ENCODE peak calls at places on chromosomes 4 and X, in four cellular contexts. B is K562, F is SK-N-SH, G is HepG2. T is an unnamed sample.

GRCh38 chrX:44459501-44459900 is 83.2 kb downstream of the FUNDC1 start:
- DNase-seq in B (no peak), F (no peak), G (peak), T (no peak)

GRCh38 chr4:125187621-125188176 is 127.1 kb upstream of the FAT4 start:
- DNase-seq in B (no peak), F (no peak), G (no peak), T (no peak)

GRCh38 chrX:132751043-132751690 is 207.3 kb downstream of the HS6ST2 start:
- DNase-seq in B (no peak), F (no peak), G (no peak), T (peak)

GRCh38 chr4:168734703-168735688 is 238.1 kb downstream of the PALLD start:
- DNase-seq in B (no peak), F (no peak), G (no peak), T (no peak)

GRCh38 chr4:39319678-39320077 is 46.5 kb downstream of the RFC1 start:
- DNase-seq in B (no peak), F (peak), G (peak), T (no peak)

GRCh38 chr4:81454498-81454897 is 17.2 kb downstream of the RASGEF1B start:
- DNase-seq in B (no peak), F (no peak), G (no peak), T (no peak)

GRCh38 chrX:13898084-13898483 is 81.2 kb upstream of the GPM6B start:
- DNase-seq in B (no peak), F (peak), G (no peak), T (peak)

GRCh38 chr4:37383579-37384229 is 139.2 kb downstream of the NWD2 start:
- DNase-seq in B (peak), F (peak), G (peak), T (no peak)

GRCh38 chrX:20280938-20281337 is 14.2 kb upstream of the RPS6KA3 start:
- DNase-seq in B (no peak), F (no peak), G (no peak), T (no peak)

GRCh38 chrX:15233416-15234015 is 36.4 kb downstream of the ASB9 start:
- DNase-seq in B (no peak), F (no peak), G (no peak), T (no peak)

GRCh38 chrX:2145672-2146412 is 354.9 kb downstream of the DHRSX start:
- DNase-seq in B (no peak), F (no peak), G (no peak), T (no peak)

GRCh38 chr4:172543249-172543648 is 625.4 kb upstream of the GALNT7 start:
- DNase-seq in B (no peak), F (no peak), G (no peak), T (no peak)

GRCh38 chr4:24690436-24690835 is 104.9 kb upstream of the SOD3 start:
- DNase-seq in B (no peak), F (no peak), G (no peak), T (no peak)

GRCh38 chr4:138758876-138759275 is 256.7 kb upstream of the NOCT start:
- DNase-seq in B (no peak), F (no peak), G (no peak), T (no peak)

GRCh38 chr4:183857040-183857439 is 48.1 kb upstream of the STOX2 start:
- DNase-seq in B (no peak), F (no peak), G (no peak), T (no peak)

GRCh38 chr4:6011686-6012085 is 6.5 kb downstream of the C4orf50 start:
- DNase-seq in B (no peak), F (peak), G (no peak), T (no peak)

GRCh38 chr4:137454767-137455166 is 77.5 kb downstream of the PCDH18 start:
- DNase-seq in B (no peak), F (no peak), G (no peak), T (no peak)

GRCh38 chr4:154640999-154641398 is 28.5 kb upstream of the FGG start:
- DNase-seq in B (no peak), F (no peak), G (no peak), T (no peak)

GRCh38 chrX:17632942-17633341 is 104.4 kb upstream of the SCML1 start:
- DNase-seq in B (no peak), F (no peak), G (no peak), T (no peak)

GRCh38 chr4:121998024-121998423 is 46.2 kb upstream of the TRPC3 start:
- DNase-seq in B (no peak), F (no peak), G (no peak), T (peak)

GRCh38 chrX:115297189-115297588 is 7.7 kb downstream of the LUZP4 start:
- DNase-seq in B (no peak), F (no peak), G (no peak), T (no peak)

GRCh38 chr4:185771696-185772390 is 40.2 kb downstream of the SORBS2 start:
- DNase-seq in B (no peak), F (no peak), G (no peak), T (no peak)

GRCh38 chrX:1468250-1468772 is 15.6 kb upstream of the ASMTL start:
- DNase-seq in B (no peak), F (no peak), G (no peak), T (no peak)

GRCh38 chr4:84498203-84499026 is 677 bp downstream of the NKX6-1 start:
- DNase-seq in B (no peak), F (peak), G (no peak), T (peak)

GRCh38 chrX:15235001-15235400 is 34.9 kb downstream of the ASB9 start:
- DNase-seq in B (no peak), F (no peak), G (no peak), T (no peak)

GRCh38 chrX:149461746-149462145 is 43.4 kb downstream of the IDS start:
- DNase-seq in B (no peak), F (no peak), G (no peak), T (no peak)

GRCh38 chrX:88136328-88136727 is 610.7 kb upstream of the CPXCR1 start:
- DNase-seq in B (no peak), F (no peak), G (peak), T (no peak)

GRCh38 chrX:115362334-115363095 is 73.0 kb downstream of the LUZP4 start:
- DNase-seq in B (no peak), F (no peak), G (no peak), T (no peak)

DNA sequence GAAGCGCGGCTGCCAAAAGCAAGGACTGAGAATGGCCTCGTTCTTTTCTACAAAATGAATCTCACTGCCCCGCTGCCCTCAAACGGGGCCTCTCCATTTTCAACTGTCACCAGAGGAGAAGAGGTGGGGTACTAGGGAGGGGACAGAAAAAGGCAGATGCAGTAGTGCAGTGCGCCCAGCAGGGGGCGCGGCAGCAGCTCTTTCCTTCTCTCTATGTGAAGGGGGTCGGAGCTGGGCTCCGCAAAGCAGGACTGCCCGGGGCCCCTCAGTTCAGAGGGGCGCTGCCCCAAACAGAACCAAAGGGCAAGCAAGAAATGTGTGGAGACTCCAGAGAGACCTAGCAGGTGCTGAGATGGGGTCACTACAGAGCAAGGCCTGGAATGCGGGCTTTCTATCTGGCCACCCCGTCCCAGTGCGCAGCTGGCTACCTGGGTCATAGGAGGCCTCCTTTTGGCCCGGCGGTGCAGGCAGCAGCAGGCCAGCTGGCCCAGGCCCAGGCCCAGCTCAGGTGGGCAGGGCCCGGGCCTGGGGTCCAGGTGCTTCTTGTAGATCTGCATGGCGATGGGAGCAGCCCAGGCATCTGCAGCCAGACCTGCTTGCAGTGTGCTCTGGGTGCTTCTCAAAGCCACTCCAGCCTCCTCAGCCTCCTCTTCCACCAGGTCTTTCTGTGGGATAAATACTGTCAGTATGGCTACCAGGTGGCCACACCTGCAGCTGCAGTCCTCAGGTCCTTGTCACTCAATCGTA is 5.9 kb downstream of the IRAK1 start:
- DNase-seq in B (peak), F (peak), G (no peak), T (peak)
- TF ChIP-seq FOXJ3 in B (no peak), F (no peak), G (no peak), T (no peak)

GRCh38 chr4:78414116-78414515 is 137.5 kb upstream of the ANXA3 start:
- DNase-seq in B (no peak), F (no peak), G (no peak), T (no peak)
- TF ChIP-seq FOXJ3 in B (no peak), F (no peak), G (no peak), T (no peak)

GRCh38 chrX:30150196-30150895 is 65.0 kb upstream of the MAGEB2 start:
- DNase-seq in B (no peak), F (no peak), G (no peak), T (no peak)

GRCh38 chrX:30144221-30144620 is 71.1 kb upstream of the MAGEB2 start:
- DNase-seq in B (no peak), F (no peak), G (no peak), T (no peak)

GRCh38 chrX:30144971-30145731 is 70.2 kb upstream of the MAGEB2 start:
- DNase-seq in B (no peak), F (no peak), G (no peak), T (no peak)

GRCh38 chrX:30151964-30152363 is 63.4 kb upstream of the MAGEB2 start:
- DNase-seq in B (no peak), F (no peak), G (no peak), T (no peak)

DNA sequence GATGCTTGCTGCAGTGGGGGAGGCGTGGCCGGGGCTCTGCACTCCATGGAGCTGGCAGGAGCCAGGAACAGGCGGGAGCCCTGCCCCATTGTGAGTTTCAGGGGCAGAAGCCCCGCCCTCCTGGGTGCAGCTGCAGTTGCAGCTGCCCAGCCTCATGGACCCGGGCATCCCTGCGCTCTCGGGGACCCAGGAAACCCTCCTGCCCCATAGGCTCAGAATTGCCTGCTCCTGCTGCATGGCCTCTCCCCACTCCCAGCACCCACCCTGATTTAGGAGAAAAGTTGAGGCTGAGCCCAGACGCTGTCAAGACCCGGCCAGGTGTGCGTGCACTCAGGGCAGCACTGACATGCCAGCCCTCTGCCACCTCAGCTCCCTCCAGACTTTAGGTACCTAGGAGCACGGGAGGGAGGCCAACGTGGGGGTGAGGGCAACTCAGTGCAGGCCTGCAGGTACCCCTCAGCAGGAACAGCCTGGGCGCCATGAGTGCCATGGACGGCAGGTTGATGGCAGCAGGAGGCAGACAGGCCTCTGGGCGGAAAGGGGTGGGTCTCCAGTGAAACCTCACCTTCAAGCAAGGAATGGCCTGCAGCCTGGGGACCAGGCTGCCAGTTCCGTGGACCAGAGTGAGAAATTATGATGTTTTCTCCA is 67.2 kb upstream of the MAGEB2 start:
- DNase-seq in B (no peak), F (no peak), G (no peak), T (no peak)
- TF ChIP-seq FOXJ3 in B (no peak), F (no peak), G (no peak), T (no peak)

GRCh38 chr4:11468901-11469300 is 40.2 kb upstream of the HS3ST1 start:
- DNase-seq in B (no peak), F (no peak), G (no peak), T (no peak)
- TF ChIP-seq FOXJ3 in B (no peak), F (no peak), G (no peak), T (no peak)

DNA sequence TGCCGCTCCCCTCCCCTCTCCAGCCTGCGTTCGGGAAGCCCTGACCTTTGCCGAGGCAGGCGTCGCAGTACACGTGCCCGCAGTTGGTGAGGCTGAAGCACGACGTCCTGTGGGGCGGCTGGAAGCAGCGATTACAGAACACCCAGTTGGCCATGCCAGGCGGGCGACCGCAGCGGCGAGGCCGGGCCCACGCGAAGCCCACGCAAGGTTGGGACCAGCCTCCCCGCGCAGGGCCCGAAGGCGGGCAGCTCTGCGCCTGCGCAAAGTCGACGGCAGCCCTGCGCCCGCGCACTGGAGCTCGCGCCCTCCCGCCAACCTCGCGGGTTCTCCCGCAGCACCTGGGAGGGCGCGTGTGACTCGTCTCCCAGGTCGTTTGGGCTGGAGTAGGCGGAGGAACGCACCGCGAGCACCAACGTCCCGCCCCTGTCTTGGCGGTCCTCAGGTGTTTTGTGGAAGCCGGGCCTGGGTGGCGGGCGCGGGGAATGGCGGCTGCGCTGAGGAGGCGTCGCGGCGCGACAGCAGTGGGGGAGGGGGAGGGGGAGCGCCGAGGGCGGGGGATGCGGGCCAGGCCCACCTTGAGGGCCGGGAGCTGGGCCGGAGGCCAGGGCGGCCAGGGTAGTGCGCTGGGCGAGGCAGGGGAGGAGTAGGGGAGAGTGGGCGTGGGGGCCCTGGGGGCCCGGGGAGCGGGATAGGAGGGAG is at the start of gene RNF212:
- DNase-seq in B (no peak), F (peak), G (no peak), T (peak)
- TF ChIP-seq FOXJ3 in B (no peak), F (no peak), G (no peak), T (no peak)

DNA sequence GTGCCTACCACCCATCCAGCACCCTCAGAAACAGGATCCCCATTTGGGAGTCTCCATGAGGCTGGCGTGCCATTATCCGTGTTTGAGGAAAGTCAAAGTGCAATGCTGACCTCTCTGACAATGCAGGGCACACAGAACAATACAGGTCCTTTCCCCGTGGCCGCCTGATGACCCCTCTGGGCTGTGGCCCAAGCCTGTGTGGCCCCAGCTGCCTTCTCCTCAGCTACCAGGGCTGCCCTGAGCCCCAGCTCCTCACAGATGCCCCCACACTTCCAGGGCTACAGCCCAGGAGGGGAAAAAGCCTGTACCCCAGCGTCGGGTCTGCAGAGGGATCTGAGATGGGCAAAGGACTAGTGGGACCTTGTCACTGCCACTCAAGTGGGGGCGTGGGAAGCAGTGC is 15.5 kb downstream of the ZFYVE28 start:
- DNase-seq in B (no peak), F (no peak), G (no peak), T (no peak)
- TF ChIP-seq FOXJ3 in B (no peak), F (no peak), G (no peak), T (no peak)

GRCh38 chr4:77695769-77696168 is 90.1 kb downstream of the CXCL13 start:
- DNase-seq in B (no peak), F (no peak), G (peak), T (no peak)
- TF ChIP-seq FOXJ3 in B (no peak), F (no peak), G (no peak), T (no peak)

GRCh38 chr4:176588436-176588835 is 204.3 kb downstream of the VEGFC start:
- DNase-seq in B (no peak), F (no peak), G (no peak), T (no peak)
- TF ChIP-seq FOXJ3 in B (no peak), F (no peak), G (no peak), T (no peak)

GRCh38 chrX:40117715-40118285 is 20.0 kb upstream of the BCOR start:
- DNase-seq in B (peak), F (no peak), G (no peak), T (no peak)
- TF ChIP-seq FOXJ3 in B (no peak), F (no peak), G (no peak), T (no peak)

GRCh38 chr4:176435891-176436499 is 116.2 kb downstream of the SPCS3 start:
- DNase-seq in B (no peak), F (no peak), G (no peak), T (no peak)

GRCh38 chr4:176433983-176434382 is 114.2 kb downstream of the SPCS3 start:
- DNase-seq in B (no peak), F (no peak), G (no peak), T (no peak)

GRCh38 chr4:176438401-176438800 is 118.6 kb downstream of the SPCS3 start:
- DNase-seq in B (no peak), F (no peak), G (no peak), T (no peak)

GRCh38 chr4:176437756-176438155 is 118.0 kb downstream of the SPCS3 start:
- DNase-seq in B (no peak), F (no peak), G (no peak), T (no peak)

GRCh38 chr4:176436500-176436973 is 116.8 kb downstream of the SPCS3 start:
- DNase-seq in B (no peak), F (no peak), G (no peak), T (no peak)
- TF ChIP-seq FOXJ3 in B (no peak), F (no peak), G (no peak), T (no peak)

T was measured in WTC11.